ENCODE peak calls at places on chromosomes 16 and 17, in nine cellular contexts. One of them, this sample, is unnamed.
A peak's percentile ranks its signal among the peaks of the same experiment; 100 is the strongest.

GRCh38 chr17:17377071-17377487 is 73.9 kb downstream of the NT5M start:
- DNase-seq in body of pancreas: no peak
- DNase-seq in lower leg skin: no peak
- DNase-seq in breast epithelium: peak; percentile 67
- DNase-seq in upper lobe of right lung: peak; percentile 62
- DNase-seq in fibroblast of lung: no peak
- DNase-seq in uterus: no peak
- DNase-seq in heart right ventricle: no peak
- DNase-seq in foreskin fibroblast: peak; percentile 39
- DNase-seq in this sample: no peak

GRCh38 chr17:83178533-83179201 is 99.3 kb downstream of the METRNL start:
- DNase-seq in foreskin fibroblast: no peak
- DNase-seq in fibroblast of lung: no peak
- DNase-seq in breast epithelium: peak; percentile 48
- DNase-seq in heart right ventricle: no peak
- DNase-seq in lower leg skin: peak; percentile 9
- DNase-seq in uterus: peak; percentile 11
- DNase-seq in upper lobe of right lung: no peak
- DNase-seq in body of pancreas: no peak
- DNase-seq in this sample: no peak

GRCh38 chr17:48892940-48893645 is 506 bp downstream of the ATP5MC1 start:
- DNase-seq in heart right ventricle: peak; percentile 25
- DNase-seq in breast epithelium: no peak
- DNase-seq in foreskin fibroblast: no peak
- DNase-seq in upper lobe of right lung: no peak
- DNase-seq in uterus: no peak
- DNase-seq in body of pancreas: no peak
- DNase-seq in lower leg skin: no peak
- DNase-seq in fibroblast of lung: peak; percentile 18
- DNase-seq in this sample: no peak

GRCh38 chr17:75876190-75876937 is 2.0 kb downstream of the TRIM47 start:
- DNase-seq in upper lobe of right lung: peak; percentile 77
- DNase-seq in uterus: no peak
- DNase-seq in body of pancreas: peak; percentile 97
- DNase-seq in foreskin fibroblast: no peak
- DNase-seq in lower leg skin: no peak
- DNase-seq in heart right ventricle: no peak
- DNase-seq in breast epithelium: no peak
- DNase-seq in fibroblast of lung: no peak
- DNase-seq in this sample: no peak

GRCh38 chr16:27264151-27264550 is 4.4 kb downstream of the NSMCE1 start:
- DNase-seq in breast epithelium: no peak
- DNase-seq in lower leg skin: no peak
- DNase-seq in upper lobe of right lung: no peak
- DNase-seq in uterus: no peak
- DNase-seq in body of pancreas: no peak
- DNase-seq in fibroblast of lung: peak; percentile 65
- DNase-seq in heart right ventricle: no peak
- DNase-seq in foreskin fibroblast: peak; percentile 82
- DNase-seq in this sample: peak; percentile 66

GRCh38 chr17:2202996-2203575 is 100.5 kb downstream of the SMG6 start:
- DNase-seq in breast epithelium: no peak
- DNase-seq in fibroblast of lung: no peak
- DNase-seq in lower leg skin: no peak
- DNase-seq in uterus: no peak
- DNase-seq in foreskin fibroblast: no peak
- DNase-seq in heart right ventricle: no peak
- DNase-seq in upper lobe of right lung: no peak
- DNase-seq in body of pancreas: no peak
- DNase-seq in this sample: no peak

GRCh38 chr17:43779145-43780125 is 658 bp upstream of the DUSP3 start:
- DNase-seq in lower leg skin: no peak
- DNase-seq in foreskin fibroblast: no peak
- DNase-seq in uterus: no peak
- DNase-seq in fibroblast of lung: no peak
- DNase-seq in body of pancreas: peak; percentile 45
- DNase-seq in breast epithelium: no peak
- DNase-seq in heart right ventricle: no peak
- DNase-seq in upper lobe of right lung: no peak
- DNase-seq in this sample: peak; percentile 40

GRCh38 chr16:80841231-80841630 is 36.8 kb upstream of the CDYL2 start:
- DNase-seq in upper lobe of right lung: no peak
- DNase-seq in fibroblast of lung: no peak
- DNase-seq in body of pancreas: no peak
- DNase-seq in breast epithelium: no peak
- DNase-seq in heart right ventricle: no peak
- DNase-seq in uterus: no peak
- DNase-seq in lower leg skin: no peak
- DNase-seq in foreskin fibroblast: no peak
- DNase-seq in this sample: no peak

GRCh38 chr17:29615048-29615385 is 7.7 kb downstream of the CORO6 start:
- DNase-seq in lower leg skin: peak; percentile 58
- DNase-seq in heart right ventricle: no peak
- DNase-seq in breast epithelium: no peak
- DNase-seq in body of pancreas: peak; percentile 26
- DNase-seq in fibroblast of lung: peak; percentile 36
- DNase-seq in uterus: peak; percentile 37
- DNase-seq in foreskin fibroblast: peak; percentile 62
- DNase-seq in upper lobe of right lung: peak; percentile 75
- DNase-seq in this sample: no peak

GRCh38 chr17:63840591-63841349 is 1.7 kb downstream of the SMARCD2 start:
- DNase-seq in foreskin fibroblast: peak; percentile 74
- DNase-seq in breast epithelium: no peak
- DNase-seq in lower leg skin: no peak
- DNase-seq in upper lobe of right lung: no peak
- DNase-seq in uterus: no peak
- DNase-seq in heart right ventricle: no peak
- DNase-seq in body of pancreas: peak; percentile 50
- DNase-seq in fibroblast of lung: peak; percentile 33
- DNase-seq in this sample: no peak

GRCh38 chr17:46935658-46936266 is 12.8 kb downstream of the GOSR2 start:
- DNase-seq in heart right ventricle: peak; percentile 30
- DNase-seq in lower leg skin: no peak
- DNase-seq in fibroblast of lung: no peak
- DNase-seq in upper lobe of right lung: no peak
- DNase-seq in uterus: no peak
- DNase-seq in foreskin fibroblast: no peak
- DNase-seq in body of pancreas: no peak
- DNase-seq in breast epithelium: no peak
- DNase-seq in this sample: no peak

GRCh38 chr17:9371019-9371418 is 204.6 kb downstream of the STX8 start:
- DNase-seq in breast epithelium: no peak
- DNase-seq in heart right ventricle: peak; percentile 31
- DNase-seq in upper lobe of right lung: no peak
- DNase-seq in lower leg skin: no peak
- DNase-seq in body of pancreas: no peak
- DNase-seq in foreskin fibroblast: peak; percentile 47
- DNase-seq in uterus: no peak
- DNase-seq in fibroblast of lung: peak; percentile 56
- DNase-seq in this sample: peak; percentile 78

GRCh38 chr17:2357237-2357636 is 19.9 kb downstream of the SGSM2 start:
- DNase-seq in fibroblast of lung: no peak
- DNase-seq in foreskin fibroblast: no peak
- DNase-seq in upper lobe of right lung: no peak
- DNase-seq in uterus: no peak
- DNase-seq in breast epithelium: no peak
- DNase-seq in heart right ventricle: no peak
- DNase-seq in body of pancreas: no peak
- DNase-seq in lower leg skin: no peak
- DNase-seq in this sample: no peak

GRCh38 chr17:31425646-31426045 is 34.2 kb downstream of the RAB11FIP4 start:
- DNase-seq in breast epithelium: no peak
- DNase-seq in uterus: no peak
- DNase-seq in foreskin fibroblast: peak; percentile 45
- DNase-seq in fibroblast of lung: no peak
- DNase-seq in heart right ventricle: no peak
- DNase-seq in body of pancreas: peak; percentile 49
- DNase-seq in upper lobe of right lung: no peak
- DNase-seq in lower leg skin: no peak
- DNase-seq in this sample: no peak

GRCh38 chr16:21599158-21599993 is at the start of gene METTL9:
- DNase-seq in breast epithelium: peak; percentile 93
- DNase-seq in body of pancreas: peak; percentile 94
- DNase-seq in heart right ventricle: peak; percentile 94
- DNase-seq in lower leg skin: peak; percentile 92
- DNase-seq in upper lobe of right lung: peak; percentile 97
- DNase-seq in uterus: peak; percentile 94
- DNase-seq in fibroblast of lung: peak; percentile 95
- DNase-seq in foreskin fibroblast: peak; percentile 99
- DNase-seq in this sample: peak; percentile 97

GRCh38 chr16:3536851-3537250 is 36.0 kb downstream of the CLUAP1 start:
- DNase-seq in heart right ventricle: peak; percentile 30
- DNase-seq in lower leg skin: no peak
- DNase-seq in foreskin fibroblast: peak; percentile 8
- DNase-seq in upper lobe of right lung: no peak
- DNase-seq in fibroblast of lung: no peak
- DNase-seq in breast epithelium: no peak
- DNase-seq in uterus: no peak
- DNase-seq in body of pancreas: no peak
- DNase-seq in this sample: no peak

GRCh38 chr17:7656958-7657715 is 6.4 kb downstream of the ATP1B2 start:
- DNase-seq in uterus: peak; percentile 63
- DNase-seq in heart right ventricle: peak; percentile 87
- DNase-seq in foreskin fibroblast: no peak
- DNase-seq in breast epithelium: no peak
- DNase-seq in upper lobe of right lung: no peak
- DNase-seq in lower leg skin: no peak
- DNase-seq in body of pancreas: peak; percentile 39
- DNase-seq in fibroblast of lung: peak; percentile 10
- DNase-seq in this sample: no peak

GRCh38 chr16:31138621-31139578 is 3.4 kb upstream of the PRSS8 start:
- DNase-seq in upper lobe of right lung: peak; percentile 92
- DNase-seq in body of pancreas: peak; percentile 97
- DNase-seq in foreskin fibroblast: peak; percentile 70
- DNase-seq in fibroblast of lung: peak; percentile 37
- DNase-seq in breast epithelium: no peak
- DNase-seq in lower leg skin: no peak
- DNase-seq in heart right ventricle: no peak
- DNase-seq in uterus: no peak
- DNase-seq in this sample: peak; percentile 43

GRCh38 chr16:138049-138417 is 440 bp downstream of the NPRL3 start:
- DNase-seq in lower leg skin: no peak
- DNase-seq in breast epithelium: no peak
- DNase-seq in body of pancreas: no peak
- DNase-seq in foreskin fibroblast: peak; percentile 44
- DNase-seq in upper lobe of right lung: peak; percentile 72
- DNase-seq in fibroblast of lung: no peak
- DNase-seq in uterus: peak; percentile 29
- DNase-seq in heart right ventricle: peak; percentile 12
- DNase-seq in this sample: no peak

GRCh38 chr16:2015117-2015946 is 4.3 kb upstream of the NPW start:
- DNase-seq in heart right ventricle: no peak
- DNase-seq in uterus: no peak
- DNase-seq in foreskin fibroblast: peak; percentile 54
- DNase-seq in upper lobe of right lung: no peak
- DNase-seq in body of pancreas: no peak
- DNase-seq in lower leg skin: no peak
- DNase-seq in breast epithelium: no peak
- DNase-seq in fibroblast of lung: peak; percentile 93
- DNase-seq in this sample: no peak

GRCh38 chr16:2019500-2019899 is at the start of gene NPW:
- DNase-seq in lower leg skin: no peak
- DNase-seq in heart right ventricle: no peak
- DNase-seq in foreskin fibroblast: peak; percentile 30
- DNase-seq in upper lobe of right lung: no peak
- DNase-seq in fibroblast of lung: no peak
- DNase-seq in uterus: no peak
- DNase-seq in body of pancreas: no peak
- DNase-seq in breast epithelium: no peak
- DNase-seq in this sample: no peak

GRCh38 chr16:2013527-2013926 is 3.9 kb upstream of the ZNF598 start:
- DNase-seq in heart right ventricle: no peak
- DNase-seq in body of pancreas: no peak
- DNase-seq in fibroblast of lung: no peak
- DNase-seq in lower leg skin: no peak
- DNase-seq in upper lobe of right lung: no peak
- DNase-seq in uterus: no peak
- DNase-seq in breast epithelium: no peak
- DNase-seq in foreskin fibroblast: no peak
- DNase-seq in this sample: no peak

GRCh38 chr16:2015947-2016208 is 3.7 kb upstream of the NPW start:
- DNase-seq in lower leg skin: no peak
- DNase-seq in breast epithelium: no peak
- DNase-seq in heart right ventricle: no peak
- DNase-seq in body of pancreas: no peak
- DNase-seq in uterus: no peak
- DNase-seq in foreskin fibroblast: no peak
- DNase-seq in fibroblast of lung: no peak
- DNase-seq in upper lobe of right lung: no peak
- DNase-seq in this sample: no peak

GRCh38 chr16:2016407-2016922 is 3.1 kb upstream of the NPW start:
- DNase-seq in heart right ventricle: no peak
- DNase-seq in body of pancreas: no peak
- DNase-seq in breast epithelium: no peak
- DNase-seq in upper lobe of right lung: no peak
- DNase-seq in fibroblast of lung: no peak
- DNase-seq in foreskin fibroblast: peak; percentile 25
- DNase-seq in lower leg skin: no peak
- DNase-seq in uterus: no peak
- DNase-seq in this sample: no peak
- TF ChIP-seq CTCF in heart right ventricle: peak; percentile 28
- TF ChIP-seq CTCF in body of pancreas: no peak
- TF ChIP-seq CTCF in breast epithelium: no peak
- TF ChIP-seq CTCF in upper lobe of right lung: peak; percentile 35
- TF ChIP-seq CTCF in fibroblast of lung: peak; percentile 39
- TF ChIP-seq CTCF in foreskin fibroblast: peak; percentile 50
- TF ChIP-seq CTCF in lower leg skin: no peak
- TF ChIP-seq CTCF in uterus: no peak
- TF ChIP-seq CTCF in this sample: peak; percentile 62

GRCh38 chr16:67872131-67872630 is 671 bp upstream of the EDC4 start:
- DNase-seq in heart right ventricle: no peak
- DNase-seq in uterus: no peak
- DNase-seq in fibroblast of lung: no peak
- DNase-seq in body of pancreas: no peak
- DNase-seq in breast epithelium: no peak
- DNase-seq in lower leg skin: no peak
- DNase-seq in foreskin fibroblast: no peak
- DNase-seq in upper lobe of right lung: no peak
- DNase-seq in this sample: no peak
- H3K4me3 ChIP-seq in heart right ventricle: peak overlapping the region; percentile 100
- H3K4me3 ChIP-seq in uterus: no peak overlapping the region
- H3K4me3 ChIP-seq in fibroblast of lung: no peak overlapping the region
- H3K4me3 ChIP-seq in body of pancreas: no peak overlapping the region
- H3K4me3 ChIP-seq in breast epithelium: peak overlapping the region; percentile 97
- H3K4me3 ChIP-seq in lower leg skin: peak overlapping the region; percentile 93
- H3K4me3 ChIP-seq in foreskin fibroblast: peak overlapping the region; percentile 88
- H3K4me3 ChIP-seq in upper lobe of right lung: peak overlapping the region; percentile 93
- H3K4me3 ChIP-seq in this sample: no peak overlapping the region

GRCh38 chr17:57735707-57736106 is 9.4 kb downstream of the CCDC182 start:
- DNase-seq in heart right ventricle: no peak
- DNase-seq in lower leg skin: no peak
- DNase-seq in fibroblast of lung: no peak
- DNase-seq in uterus: no peak
- DNase-seq in body of pancreas: no peak
- DNase-seq in foreskin fibroblast: no peak
- DNase-seq in breast epithelium: no peak
- DNase-seq in upper lobe of right lung: no peak
- DNase-seq in this sample: no peak
- TF ChIP-seq CTCF in heart right ventricle: no peak
- TF ChIP-seq CTCF in lower leg skin: no peak
- TF ChIP-seq CTCF in fibroblast of lung: no peak
- TF ChIP-seq CTCF in uterus: no peak
- TF ChIP-seq CTCF in body of pancreas: no peak
- TF ChIP-seq CTCF in foreskin fibroblast: no peak
- TF ChIP-seq CTCF in breast epithelium: no peak
- TF ChIP-seq CTCF in upper lobe of right lung: peak; percentile 8
- TF ChIP-seq CTCF in this sample: peak; percentile 34

GRCh38 chr16:50202926-50203624 is 50.0 kb downstream of the TENT4B start:
- DNase-seq in lower leg skin: no peak
- DNase-seq in uterus: no peak
- DNase-seq in upper lobe of right lung: no peak
- DNase-seq in foreskin fibroblast: peak; percentile 92
- DNase-seq in fibroblast of lung: peak; percentile 93
- DNase-seq in body of pancreas: peak; percentile 19
- DNase-seq in heart right ventricle: no peak
- DNase-seq in breast epithelium: no peak
- DNase-seq in this sample: peak; percentile 95
- H3K4me3 ChIP-seq in lower leg skin: no peak overlapping the region
- H3K4me3 ChIP-seq in uterus: no peak overlapping the region
- H3K4me3 ChIP-seq in upper lobe of right lung: no peak overlapping the region
- H3K4me3 ChIP-seq in foreskin fibroblast: peak overlapping the region; percentile 12
- H3K4me3 ChIP-seq in fibroblast of lung: peak overlapping the region; percentile 15
- H3K4me3 ChIP-seq in body of pancreas: no peak overlapping the region
- H3K4me3 ChIP-seq in heart right ventricle: no peak overlapping the region
- H3K4me3 ChIP-seq in breast epithelium: no peak overlapping the region
- H3K4me3 ChIP-seq in this sample: no peak overlapping the region